ENCODE peak calls at places on chromosomes 3 and 15, in seven cellular contexts. One of them, this sample, is unnamed.

GRCh38 chr15:33852094-33852493 is 116.2 kb upstream of the CHRM5 start:
- DNase-seq in K562: no peak
- DNase-seq in HepG2: no peak
- DNase-seq in A549: no peak
- DNase-seq in IMR-90: peak; percentile 17
- DNase-seq in HCT116: no peak
- DNase-seq in H1: no peak
- DNase-seq in this sample: no peak

GRCh38 chr3:77053769-77054168 is 13.9 kb downstream of the ROBO2 start:
- DNase-seq in K562: no peak
- DNase-seq in HepG2: no peak
- DNase-seq in A549: no peak
- DNase-seq in IMR-90: no peak
- DNase-seq in HCT116: no peak
- DNase-seq in H1: no peak
- DNase-seq in this sample: no peak

GRCh38 chr15:70033529-70034140 is 64.1 kb downstream of the TLE3 start:
- DNase-seq in K562: no peak
- DNase-seq in HepG2: no peak
- DNase-seq in A549: no peak
- DNase-seq in IMR-90: peak; percentile 62
- DNase-seq in HCT116: no peak
- DNase-seq in H1: no peak
- DNase-seq in this sample: no peak

GRCh38 chr3:154584041-154584440 is 154.1 kb upstream of the GPR149 start:
- DNase-seq in K562: no peak
- DNase-seq in HepG2: peak; percentile 1
- DNase-seq in A549: no peak
- DNase-seq in IMR-90: no peak
- DNase-seq in HCT116: no peak
- DNase-seq in H1: no peak
- DNase-seq in this sample: no peak

GRCh38 chr3:58041826-58042324 is 33.7 kb downstream of the FLNB start:
- DNase-seq in K562: no peak
- DNase-seq in HepG2: peak; percentile 85
- DNase-seq in A549: no peak
- DNase-seq in IMR-90: peak; percentile 90
- DNase-seq in HCT116: no peak
- DNase-seq in H1: no peak
- DNase-seq in this sample: peak; percentile 88

GRCh38 chr3:193851941-193852674 is 259.1 kb downstream of the OPA1 start:
- DNase-seq in K562: no peak
- DNase-seq in HepG2: no peak
- DNase-seq in A549: no peak
- DNase-seq in IMR-90: no peak
- DNase-seq in HCT116: no peak
- DNase-seq in H1: no peak
- DNase-seq in this sample: no peak

GRCh38 chr3:117681619-117682018 is 972.0 kb downstream of the TUSC7 start:
- DNase-seq in K562: no peak
- DNase-seq in HepG2: no peak
- DNase-seq in A549: no peak
- DNase-seq in IMR-90: peak; percentile 87
- DNase-seq in HCT116: no peak
- DNase-seq in H1: no peak
- DNase-seq in this sample: no peak

GRCh38 chr3:117820900-117821299 is 1111.3 kb downstream of the TUSC7 start:
- DNase-seq in K562: no peak
- DNase-seq in HepG2: no peak
- DNase-seq in A549: no peak
- DNase-seq in IMR-90: peak; percentile 66
- DNase-seq in HCT116: no peak
- DNase-seq in H1: no peak
- DNase-seq in this sample: no peak

GRCh38 chr15:37099321-37100108 is 834 bp downstream of the MEIS2 start:
- DNase-seq in K562: peak; percentile 27
- DNase-seq in HepG2: peak; percentile 66
- DNase-seq in A549: peak; percentile 15
- DNase-seq in IMR-90: peak; percentile 34
- DNase-seq in HCT116: peak; percentile 16
- DNase-seq in H1: no peak
- DNase-seq in this sample: no peak

GRCh38 chr15:60528530-60528929 is 49.6 kb upstream of the ICE2 start:
- DNase-seq in K562: no peak
- DNase-seq in HepG2: no peak
- DNase-seq in A549: no peak
- DNase-seq in IMR-90: peak; percentile 61
- DNase-seq in HCT116: no peak
- DNase-seq in H1: no peak
- DNase-seq in this sample: no peak

GRCh38 chr15:79394231-79394630 is 37.9 kb upstream of the MINAR1 start:
- DNase-seq in K562: no peak
- DNase-seq in HepG2: no peak
- DNase-seq in A549: no peak
- DNase-seq in IMR-90: peak; percentile 79
- DNase-seq in HCT116: no peak
- DNase-seq in H1: no peak
- DNase-seq in this sample: no peak

GRCh38 chr3:123843668-123844067 is 40.5 kb downstream of the MYLK start:
- DNase-seq in K562: no peak
- DNase-seq in HepG2: no peak
- DNase-seq in A549: no peak
- DNase-seq in IMR-90: peak; percentile 72
- DNase-seq in HCT116: no peak
- DNase-seq in H1: no peak
- DNase-seq in this sample: no peak

GRCh38 chr3:129684270-129684669 is 77.8 kb upstream of the PLXND1 start:
- DNase-seq in K562: no peak
- DNase-seq in HepG2: no peak
- DNase-seq in A549: no peak
- DNase-seq in IMR-90: no peak
- DNase-seq in HCT116: no peak
- DNase-seq in H1: no peak
- DNase-seq in this sample: no peak

GRCh38 chr3:138371070-138371950 is 22.9 kb downstream of the MRAS start:
- DNase-seq in K562: no peak
- DNase-seq in HepG2: no peak
- DNase-seq in A549: no peak
- DNase-seq in IMR-90: no peak
- DNase-seq in HCT116: no peak
- DNase-seq in H1: no peak
- DNase-seq in this sample: peak; percentile 64

GRCh38 chr15:65396965-65397317 is 19.1 kb upstream of the IGDCC3 start:
- DNase-seq in K562: no peak
- DNase-seq in HepG2: no peak
- DNase-seq in A549: no peak
- DNase-seq in IMR-90: no peak
- DNase-seq in HCT116: no peak
- DNase-seq in H1: no peak
- DNase-seq in this sample: no peak

GRCh38 chr3:78647735-78648134 is 1120.1 kb downstream of the ROBO1 start:
- DNase-seq in K562: no peak
- DNase-seq in HepG2: no peak
- DNase-seq in A549: no peak
- DNase-seq in IMR-90: peak; percentile 36
- DNase-seq in HCT116: no peak
- DNase-seq in H1: no peak
- DNase-seq in this sample: no peak

GRCh38 chr3:157632081-157632480 is 128.9 kb upstream of the VEPH1 start:
- DNase-seq in K562: no peak
- DNase-seq in HepG2: no peak
- DNase-seq in A549: no peak
- DNase-seq in IMR-90: no peak
- DNase-seq in HCT116: no peak
- DNase-seq in H1: no peak
- DNase-seq in this sample: no peak

GRCh38 chr3:101072299-101072698 is 79.1 kb upstream of the ABI3BP start:
- DNase-seq in K562: no peak
- DNase-seq in HepG2: no peak
- DNase-seq in A549: peak; percentile 16
- DNase-seq in IMR-90: peak; percentile 52
- DNase-seq in HCT116: no peak
- DNase-seq in H1: no peak
- DNase-seq in this sample: no peak

GRCh38 chr15:100572362-100572983 is 29.5 kb downstream of the LINS1 start:
- DNase-seq in K562: no peak
- DNase-seq in HepG2: no peak
- DNase-seq in A549: peak; percentile 29
- DNase-seq in IMR-90: peak; percentile 23
- DNase-seq in HCT116: no peak
- DNase-seq in H1: no peak
- DNase-seq in this sample: no peak

GRCh38 chr3:134462236-134463059 is 23.3 kb downstream of the ANAPC13 start:
- DNase-seq in K562: no peak
- DNase-seq in HepG2: no peak
- DNase-seq in A549: no peak
- DNase-seq in IMR-90: peak; percentile 91
- DNase-seq in HCT116: no peak
- DNase-seq in H1: no peak
- DNase-seq in this sample: no peak

DNA sequence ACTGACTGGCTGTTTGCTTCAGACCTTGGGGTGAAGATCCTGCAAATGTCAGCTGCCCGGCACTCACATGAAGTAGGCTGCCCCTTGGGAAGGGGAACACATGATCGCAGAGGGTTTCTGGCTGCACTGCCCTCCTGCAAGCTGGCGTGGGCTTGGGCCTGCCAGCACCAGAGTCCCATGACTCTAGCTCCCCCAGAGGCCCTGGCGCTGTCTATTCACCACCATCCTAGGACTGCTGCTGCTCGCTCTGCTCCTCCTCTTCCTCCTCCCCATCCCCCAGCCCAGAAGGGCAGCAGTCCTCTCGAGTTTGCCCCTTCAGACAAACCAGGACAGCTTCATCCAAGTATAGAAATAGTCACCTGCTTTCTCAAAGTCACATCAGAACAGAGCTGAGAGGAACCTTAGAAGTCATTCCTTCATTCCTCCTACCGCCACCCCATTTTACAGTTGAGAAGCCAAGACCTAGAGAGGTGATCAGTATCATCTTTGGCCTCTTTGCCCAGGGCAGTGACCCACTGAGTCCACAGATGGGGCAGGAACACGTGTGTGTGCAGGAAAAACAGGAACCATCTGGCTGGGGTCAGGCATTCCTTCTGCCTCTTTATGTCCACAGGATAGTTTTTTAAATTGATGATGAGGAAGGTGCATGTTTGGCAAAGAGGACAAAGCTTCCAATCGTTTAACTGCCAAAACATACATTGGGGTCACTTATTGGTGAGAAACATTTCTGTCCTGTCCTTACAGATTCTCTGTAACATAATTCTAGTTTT is 13.2 kb downstream of the DPH3 start:
- DNase-seq in K562: no peak
- DNase-seq in HepG2: no peak
- DNase-seq in A549: no peak
- DNase-seq in IMR-90: no peak
- DNase-seq in HCT116: no peak
- DNase-seq in H1: no peak
- DNase-seq in this sample: no peak
- TF ChIP-seq CEBPB in K562: no peak
- TF ChIP-seq CEBPB in HepG2: no peak
- TF ChIP-seq CEBPB in A549: no peak
- TF ChIP-seq CEBPB in IMR-90: no peak
- TF ChIP-seq CEBPB in HCT116: no peak
- TF ChIP-seq CEBPB in H1: no peak
- TF ChIP-seq CEBPB in this sample: no peak

GRCh38 chr15:62021991-62022600 is 38.2 kb downstream of the VPS13C start:
- DNase-seq in K562: peak; percentile 11
- DNase-seq in HepG2: peak; percentile 15
- DNase-seq in A549: no peak
- DNase-seq in IMR-90: no peak
- DNase-seq in HCT116: peak; percentile 3
- DNase-seq in H1: no peak
- DNase-seq in this sample: no peak
- TF ChIP-seq CTCF in K562: no peak
- TF ChIP-seq CTCF in HepG2: peak; percentile 19
- TF ChIP-seq CTCF in A549: peak; percentile 52
- TF ChIP-seq CTCF in IMR-90: no peak
- TF ChIP-seq CTCF in HCT116: peak; percentile 68
- TF ChIP-seq CTCF in H1: peak; percentile 25
- TF ChIP-seq CTCF in this sample: no peak

GRCh38 chr3:66237551-66237950 is 16.8 kb downstream of the SLC25A26 start:
- DNase-seq in K562: no peak
- DNase-seq in HepG2: no peak
- DNase-seq in A549: no peak
- DNase-seq in IMR-90: no peak
- DNase-seq in HCT116: no peak
- DNase-seq in H1: no peak
- DNase-seq in this sample: no peak

GRCh38 chr3:66241466-66241865 is 20.7 kb downstream of the SLC25A26 start:
- DNase-seq in K562: no peak
- DNase-seq in HepG2: no peak
- DNase-seq in A549: no peak
- DNase-seq in IMR-90: no peak
- DNase-seq in HCT116: no peak
- DNase-seq in H1: no peak
- DNase-seq in this sample: no peak

GRCh38 chr3:66239513-66240135 is 18.8 kb downstream of the SLC25A26 start:
- DNase-seq in K562: no peak
- DNase-seq in HepG2: no peak
- DNase-seq in A549: no peak
- DNase-seq in IMR-90: no peak
- DNase-seq in HCT116: no peak
- DNase-seq in H1: no peak
- DNase-seq in this sample: no peak

GRCh38 chr3:66242788-66243463 is 22.1 kb downstream of the SLC25A26 start:
- DNase-seq in K562: no peak
- DNase-seq in HepG2: no peak
- DNase-seq in A549: no peak
- DNase-seq in IMR-90: no peak
- DNase-seq in HCT116: no peak
- DNase-seq in H1: no peak
- DNase-seq in this sample: no peak
- TF ChIP-seq CEBPB in K562: no peak
- TF ChIP-seq CEBPB in HepG2: no peak
- TF ChIP-seq CEBPB in A549: no peak
- TF ChIP-seq CEBPB in IMR-90: no peak
- TF ChIP-seq CEBPB in HCT116: no peak
- TF ChIP-seq CEBPB in H1: no peak
- TF ChIP-seq CEBPB in this sample: no peak

DNA sequence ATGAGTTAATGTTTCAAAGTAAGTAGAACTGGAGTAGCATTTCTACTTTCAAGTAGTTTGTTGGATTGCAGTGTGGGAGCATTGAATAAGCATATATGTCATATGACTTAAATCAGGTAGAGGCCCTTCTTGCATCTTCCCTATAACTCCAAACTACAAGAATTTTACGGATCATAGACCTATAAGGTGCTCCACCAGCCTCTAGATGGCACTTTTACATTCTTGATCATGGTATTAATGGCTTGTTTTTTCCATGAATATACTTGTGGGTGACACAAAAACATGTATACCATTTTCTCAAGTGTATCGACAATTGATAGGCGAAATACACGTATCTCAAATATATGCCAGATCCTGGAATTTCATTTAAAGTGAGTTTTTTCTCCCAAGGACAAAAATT is 311.1 kb downstream of the ZPLD1 start:
- DNase-seq in K562: no peak
- DNase-seq in HepG2: no peak
- DNase-seq in A549: no peak
- DNase-seq in IMR-90: no peak
- DNase-seq in HCT116: peak; percentile 4
- DNase-seq in H1: no peak
- DNase-seq in this sample: no peak
- TF ChIP-seq CTCF in K562: no peak
- TF ChIP-seq CTCF in HepG2: peak; percentile 27
- TF ChIP-seq CTCF in A549: peak; percentile 41
- TF ChIP-seq CTCF in IMR-90: no peak
- TF ChIP-seq CTCF in HCT116: peak; percentile 38
- TF ChIP-seq CTCF in H1: no peak
- TF ChIP-seq CTCF in this sample: no peak

This sample was measured in GM12878.